ENCODE peak calls at places on chromosomes 3 and 15, in seven cellular contexts. G, S, R, L, V, J and Y are unnamed samples.

GRCh38 chr3:190209533-190209932 is 88.8 kb upstream of the P3H2 start:
- DNase-seq in R (no peak), S (no peak), G (no peak), J (no peak), V (no peak), L (no peak), Y (no peak)

GRCh38 chr15:73560501-73561117 is 72.6 kb downstream of the NPTN start:
- DNase-seq in G (peak), R (no peak), J (peak), V (peak), S (peak), L (peak), Y (peak)

GRCh38 chr3:195259146-195259563 is 11.8 kb downstream of the XXYLT1 start:
- DNase-seq in R (no peak), J (no peak), S (no peak), V (no peak), G (peak), L (peak), Y (peak)

GRCh38 chr3:195916991-195917390 is 8.6 kb upstream of the TNK2 start:
- DNase-seq in G (no peak), S (no peak), V (no peak), L (no peak), J (no peak), R (no peak), Y (no peak)

GRCh38 chr15:58475573-58476524 is 44.1 kb downstream of the LIPC start:
- DNase-seq in S (no peak), L (no peak), V (no peak), R (peak), G (no peak), J (no peak), Y (no peak)

GRCh38 chr3:14508505-14508819 is 31.7 kb downstream of the GRIP2 start:
- DNase-seq in V (no peak), S (no peak), G (no peak), R (no peak), L (no peak), J (no peak), Y (no peak)

GRCh38 chr3:159319156-159319555 is 517.3 kb downstream of the MFSD1 start:
- DNase-seq in V (no peak), L (no peak), S (no peak), J (no peak), R (no peak), G (no peak), Y (no peak)

GRCh38 chr15:76999996-77000395 is 5.1 kb downstream of the PSTPIP1 start:
- DNase-seq in R (no peak), S (no peak), V (no peak), G (no peak), L (no peak), J (no peak), Y (no peak)

GRCh38 chr15:63973212-63974009 is 72.9 kb downstream of the DAPK2 start:
- DNase-seq in V (no peak), S (no peak), R (no peak), J (no peak), L (no peak), G (no peak), Y (no peak)

GRCh38 chr3:153624310-153625030 is 462.4 kb downstream of the RAP2B start:
- DNase-seq in R (no peak), S (no peak), L (no peak), G (no peak), V (no peak), J (no peak), Y (no peak)

GRCh38 chr3:153631664-153632063 is 469.6 kb downstream of the RAP2B start:
- DNase-seq in J (no peak), V (no peak), L (no peak), R (no peak), S (no peak), G (no peak), Y (no peak)

GRCh38 chr3:153625506-153625905 is 463.5 kb downstream of the RAP2B start:
- DNase-seq in S (no peak), L (no peak), J (no peak), V (no peak), R (no peak), G (no peak), Y (no peak)

GRCh38 chr3:153626158-153626557 is 464.1 kb downstream of the RAP2B start:
- DNase-seq in S (no peak), J (no peak), V (no peak), R (no peak), G (no peak), L (no peak), Y (no peak)

DNA sequence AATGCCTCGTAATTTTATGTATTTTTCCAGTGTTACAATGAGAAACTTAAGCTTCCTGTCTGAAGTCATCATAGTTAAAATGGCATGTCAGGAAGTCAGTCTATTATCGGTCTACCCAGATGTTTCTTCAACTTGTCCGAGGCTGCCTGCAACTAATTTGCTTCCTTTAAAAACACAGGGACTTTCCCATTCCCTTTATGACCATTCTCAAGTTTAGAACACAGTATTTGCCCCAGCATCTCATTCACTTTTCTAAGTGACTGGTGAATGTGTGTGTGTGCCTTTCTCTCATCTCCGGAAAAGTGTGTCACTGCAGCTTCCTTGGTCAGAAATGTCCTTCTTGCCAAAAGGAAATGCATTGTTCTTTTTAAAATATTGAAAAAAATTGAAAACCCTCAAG is 466.6 kb downstream of the RAP2B start:
- DNase-seq in G (no peak), V (no peak), L (no peak), J (peak), S (no peak), R (no peak), Y (no peak)
- TF ChIP-seq REST in G (no peak), V (no peak), L (no peak), J (no peak), S (no peak), R (no peak), Y (no peak)

GRCh38 chr3:152211655-152212054 is 57.1 kb upstream of the MBNL1 start:
- DNase-seq in G (no peak), L (no peak), V (no peak), J (no peak), S (no peak), R (no peak), Y (no peak)

GRCh38 chr3:152213938-152214337 is 54.8 kb upstream of the MBNL1 start:
- DNase-seq in S (no peak), J (no peak), L (no peak), V (no peak), R (no peak), G (no peak), Y (no peak)

GRCh38 chr3:152209776-152210175 is 59.0 kb upstream of the MBNL1 start:
- DNase-seq in L (no peak), R (no peak), G (no peak), S (no peak), V (no peak), J (no peak), Y (no peak)

GRCh38 chr3:152210697-152211096 is 58.0 kb upstream of the MBNL1 start:
- DNase-seq in S (no peak), J (no peak), R (no peak), L (no peak), G (no peak), V (no peak), Y (no peak)

GRCh38 chr3:152213086-152213674 is 55.5 kb upstream of the MBNL1 start:
- DNase-seq in V (no peak), J (no peak), R (no peak), S (no peak), G (no peak), L (no peak), Y (no peak)
- TF ChIP-seq REST in V (no peak), J (no peak), R (no peak), S (no peak), G (no peak), L (no peak), Y (no peak)

GRCh38 chr15:48927181-48927580 is 36.5 kb downstream of the SHC4 start:
- DNase-seq in S (no peak), L (no peak), V (no peak), G (no peak), R (no peak), J (no peak), Y (no peak)
- TF ChIP-seq REST in S (no peak), L (no peak), V (no peak), G (no peak), R (no peak), J (no peak), Y (no peak)

DNA sequence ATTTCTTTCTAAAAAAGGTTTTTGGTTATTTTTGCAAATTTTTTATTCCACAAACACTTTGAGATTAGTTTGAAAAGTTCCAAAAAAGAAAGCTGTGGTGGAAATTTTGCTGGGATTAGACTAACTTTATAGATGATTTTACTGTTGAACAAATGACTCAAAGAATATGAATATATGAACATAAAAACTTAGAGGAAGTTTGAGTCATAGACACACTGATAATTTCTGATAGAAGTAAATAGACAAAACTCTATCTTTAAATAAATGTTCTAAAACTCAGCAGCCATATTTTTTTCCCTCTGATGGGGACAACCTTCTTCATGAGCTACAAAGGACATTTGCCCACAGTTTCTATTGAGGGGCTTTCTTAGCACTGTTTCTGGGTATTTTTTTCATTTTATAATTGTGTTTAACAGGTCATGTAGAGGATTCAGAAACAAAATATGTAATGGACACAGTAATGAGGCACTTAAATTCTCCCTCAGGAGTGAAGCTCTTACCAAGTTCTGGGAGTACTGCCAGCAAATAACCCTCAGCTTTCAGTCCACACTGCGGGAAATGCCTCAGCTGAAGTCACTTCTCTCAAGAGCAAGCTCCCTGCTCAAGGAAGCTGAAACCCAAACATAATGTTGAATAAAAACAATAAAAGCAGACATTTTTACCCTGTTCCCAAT is 157.6 kb downstream of the NFKBIZ start:
- DNase-seq in V (no peak), G (peak), L (no peak), R (no peak), S (no peak), J (no peak), Y (no peak)
- TF ChIP-seq REST in V (no peak), G (no peak), L (no peak), R (no peak), S (no peak), J (no peak), Y (no peak)

GRCh38 chr3:64906011-64906410 is 218.2 kb upstream of the ADAMTS9 start:
- DNase-seq in J (no peak), L (no peak), V (no peak), R (no peak), S (no peak), G (no peak), Y (no peak)

GRCh38 chr3:64909011-64909410 is 221.2 kb upstream of the ADAMTS9 start:
- DNase-seq in L (no peak), S (no peak), G (no peak), R (no peak), V (no peak), J (no peak), Y (no peak)

GRCh38 chr3:64909757-64910475 is 222.1 kb upstream of the ADAMTS9 start:
- DNase-seq in L (no peak), V (no peak), G (no peak), R (no peak), J (no peak), S (peak), Y (no peak)

GRCh38 chr3:64911138-64911537 is 223.3 kb upstream of the ADAMTS9 start:
- DNase-seq in L (no peak), J (no peak), V (no peak), S (no peak), R (no peak), G (no peak), Y (no peak)

GRCh38 chr3:64908292-64908691 is 220.5 kb upstream of the ADAMTS9 start:
- DNase-seq in J (no peak), S (no peak), G (no peak), L (no peak), V (no peak), R (no peak), Y (no peak)
- TF ChIP-seq REST in J (no peak), S (no peak), G (no peak), L (no peak), V (no peak), R (no peak), Y (no peak)

GRCh38 chr3:52513281-52513680 is 18.1 kb downstream of the STAB1 start:
- DNase-seq in G (no peak), V (no peak), L (no peak), J (no peak), S (no peak), R (no peak), Y (no peak)
- TF ChIP-seq REST in G (no peak), V (no peak), L (no peak), J (no peak), S (no peak), R (no peak), Y (no peak)